ENCODE peak calls at places on chromosomes 12 and 14, in five cellular contexts. I is mesenchymal stem cell, Q is trophoblast cell, A is neuronal stem cell, T is H1. O is an unnamed sample.
A peak's percentile ranks its signal among the peaks of the same experiment; 100 is the strongest.

GRCh38 chr12:120429368-120429767 is 8.5 kb upstream of the COX6A1 start:
- DNase-seq in I (no peak), Q (no peak), A (no peak), T (no peak), O (no peak)

GRCh38 chr14:73943083-73943482 is 6.8 kb downstream of the FAM161B start:
- DNase-seq in I (peak; percentile 83), Q (no peak), A (no peak), T (no peak), O (peak; percentile 71)

GRCh38 chr14:95961481-95961880 is 77.7 kb upstream of the C14orf132 start:
- DNase-seq in I (no peak), Q (no peak), A (no peak), T (no peak), O (no peak)

GRCh38 chr12:128133321-128134050 is 133.5 kb upstream of the TMEM132C start:
- DNase-seq in I (no peak), Q (no peak), A (no peak), T (no peak), O (no peak)

GRCh38 chr14:103854822-103855733 is 7.7 kb upstream of the PPP1R13B start:
- DNase-seq in I (no peak), Q (peak; percentile 4), A (no peak), T (peak; percentile 78), O (no peak)

GRCh38 chr12:82225871-82226270 is 132.3 kb downstream of the CCDC59 start:
- DNase-seq in I (no peak), Q (no peak), A (no peak), T (no peak), O (no peak)

GRCh38 chr12:49364989-49365388 is 2.3 kb upstream of the SPATS2 start:
- DNase-seq in I (peak; percentile 75), Q (no peak), A (no peak), T (no peak), O (peak; percentile 90)

GRCh38 chr14:45699451-45699850 is 446.4 kb upstream of the MIS18BP1 start:
- DNase-seq in I (no peak), Q (no peak), A (no peak), T (no peak), O (no peak)

GRCh38 chr12:111927346-111927745 is 85.3 kb downstream of the MAPKAPK5 start:
- DNase-seq in I (no peak), Q (peak; percentile 40), A (no peak), T (no peak), O (no peak)

GRCh38 chr12:29562167-29562776 is 64.8 kb upstream of the OVCH1 start:
- DNase-seq in I (peak; percentile 98), Q (no peak), A (no peak), T (no peak), O (peak; percentile 76)

GRCh38 chr12:7959278-7960063 is 23.5 kb upstream of the SLC2A3 start:
- DNase-seq in I (peak; percentile 35), Q (peak; percentile 69), A (peak; percentile 32), T (no peak), O (no peak)

GRCh38 chr14:92473261-92473946 is 40.2 kb upstream of the RIN3 start:
- DNase-seq in I (peak; percentile 81), Q (no peak), A (no peak), T (peak; percentile 29), O (peak; percentile 75)

GRCh38 chr12:65868133-65868705 is 43.9 kb downstream of the HMGA2 start:
- DNase-seq in I (peak; percentile 81), Q (no peak), A (no peak), T (no peak), O (peak; percentile 97)

GRCh38 chr12:59808317-59808910 is 212.6 kb downstream of the SLC16A7 start:
- DNase-seq in I (peak; percentile 50), Q (no peak), A (peak; percentile 6), T (no peak), O (peak; percentile 41)

GRCh38 chr14:59303216-59303615 is 114.7 kb downstream of the DAAM1 start:
- DNase-seq in I (no peak), Q (no peak), A (no peak), T (no peak), O (no peak)

GRCh38 chr12:132600048-132601032 is 10.0 kb downstream of the LRCOL1 start:
- DNase-seq in I (peak; percentile 80), Q (peak; percentile 69), A (no peak), T (peak; percentile 81), O (peak; percentile 61)

GRCh38 chr12:77089701-77090220 is 24.4 kb upstream of the E2F7 start:
- DNase-seq in I (no peak), Q (no peak), A (no peak), T (no peak), O (no peak)

GRCh38 chr14:103023881-103024473 is 33.4 kb downstream of the CDC42BPB start:
- DNase-seq in I (peak; percentile 94), Q (no peak), A (no peak), T (no peak), O (peak; percentile 91)

GRCh38 chr12:95319694-95320331 is 102.2 kb downstream of the VEZT start:
- DNase-seq in I (no peak), Q (no peak), A (no peak), T (no peak), O (peak; percentile 10)

GRCh38 chr12:82517027-82517426 is 158.7 kb downstream of the METTL25 start:
- DNase-seq in I (peak; percentile 9), Q (no peak), A (no peak), T (no peak), O (peak; percentile 4)

GRCh38 chr12:12376636-12377448 is 20.0 kb downstream of the BORCS5 start:
- DNase-seq in I (peak; percentile 81), Q (peak; percentile 46), A (peak; percentile 50), T (no peak), O (peak; percentile 86)

GRCh38 chr12:113007166-113007565 is 28.8 kb downstream of the OAS2 start:
- DNase-seq in I (peak; percentile 20), Q (peak; percentile 80), A (no peak), T (no peak), O (peak; percentile 18)

GRCh38 chr14:87615822-87616679 is 376.9 kb downstream of the GALC start:
- DNase-seq in I (peak; percentile 76), Q (peak; percentile 56), A (peak; percentile 64), T (peak; percentile 83), O (peak; percentile 19)

GRCh38 chr12:97148941-97149559 is 242.0 kb downstream of the NEDD1 start:
- DNase-seq in I (peak; percentile 38), Q (peak; percentile 66), A (no peak), T (peak; percentile 88), O (peak; percentile 4)

GRCh38 chr14:104556256-104557021 is 23.1 kb upstream of the C14orf180 start:
- DNase-seq in I (no peak), Q (no peak), A (no peak), T (no peak), O (no peak)

GRCh38 chr12:47942327-47943230 is 20.8 kb upstream of the TMEM106C start:
- DNase-seq in I (no peak), Q (no peak), A (no peak), T (peak; percentile 93), O (no peak)

GRCh38 chr12:124312601-124313000 is 17.7 kb downstream of the RFLNA start:
- DNase-seq in I (no peak), Q (no peak), A (no peak), T (no peak), O (no peak)

GRCh38 chr14:101780390-101780789 is 18.9 kb downstream of the PPP2R5C start:
- DNase-seq in I (peak; percentile 3), Q (no peak), A (no peak), T (no peak), O (no peak)

GRCh38 chr12:109863961-109864712 is 16.2 kb downstream of the GLTP start:
- DNase-seq in I (peak; percentile 80), Q (peak; percentile 32), A (no peak), T (no peak), O (peak; percentile 63)

GRCh38 chr12:98699568-98699967 is 54.5 kb downstream of the APAF1 start:
- DNase-seq in I (no peak), Q (no peak), A (no peak), T (no peak), O (peak; percentile 7)

DNA sequence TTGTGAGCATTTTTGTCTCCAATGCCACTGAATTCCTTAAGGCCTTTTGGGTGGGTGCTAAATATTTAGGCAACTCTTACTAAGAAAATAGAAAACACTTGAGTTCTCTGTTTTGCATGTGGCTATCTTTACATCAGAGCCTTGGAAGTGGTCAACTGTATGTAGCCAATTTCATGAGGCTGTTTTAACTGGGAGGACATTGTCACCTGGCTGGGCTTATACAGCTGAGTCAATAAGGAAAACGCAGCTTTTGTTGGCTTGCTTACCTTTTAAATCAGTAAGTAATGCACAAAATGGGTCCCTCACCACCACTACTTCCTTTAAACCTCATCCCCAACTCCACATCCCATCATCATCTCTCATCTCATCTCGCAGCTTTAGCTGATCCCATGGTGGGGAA is 194.3 kb downstream of the RGS6 start:
- DNase-seq in I (no peak), Q (no peak), A (no peak), T (no peak), O (no peak)
- H4K8ac ChIP-seq in I (no peak overlapping the region), Q (no peak overlapping the region), A (no peak overlapping the region), T (no peak overlapping the region), O (no peak overlapping the region)

GRCh38 chr14:67411820-67412421 is at the start of gene PLEK2:
- DNase-seq in I (no peak), Q (no peak), A (no peak), T (peak; percentile 67), O (no peak)

GRCh38 chr14:67409461-67409860 is 2.5 kb downstream of the PLEK2 start:
- DNase-seq in I (no peak), Q (no peak), A (no peak), T (no peak), O (no peak)

GRCh38 chr14:67413806-67414769 is 2.1 kb upstream of the PLEK2 start:
- DNase-seq in I (peak; percentile 86), Q (no peak), A (no peak), T (no peak), O (peak; percentile 88)

GRCh38 chr14:67411375-67411774 is 590 bp downstream of the PLEK2 start:
- DNase-seq in I (no peak), Q (no peak), A (no peak), T (no peak), O (no peak)

DNA sequence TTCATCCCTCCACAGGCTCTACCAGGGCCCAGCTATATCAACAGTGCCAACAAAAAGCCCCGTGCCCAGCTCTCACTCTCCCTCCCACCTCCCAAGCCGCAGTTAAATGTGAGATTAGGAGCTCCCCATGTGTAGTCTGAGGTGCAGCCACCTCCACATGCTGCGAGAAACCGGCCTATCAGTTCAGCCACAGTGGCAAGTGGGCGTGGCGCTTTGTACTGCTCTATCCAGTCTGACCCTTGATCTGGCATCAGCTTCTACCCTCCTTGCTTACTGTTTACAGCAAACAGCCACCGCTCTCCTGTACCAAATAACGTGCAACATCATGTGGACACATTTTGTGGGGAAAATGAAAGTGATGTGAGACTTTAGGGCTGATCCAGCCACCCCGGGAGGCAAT is 1.7 kb downstream of the PLEK2 start:
- DNase-seq in I (no peak), Q (no peak), A (no peak), T (no peak), O (no peak)
- H3K36me3 ChIP-seq in I (no peaks in the 10 kb centered on the region), Q (no peaks in the 10 kb centered on the region), A (no peaks in the 10 kb centered on the region), T (no peaks in the 10 kb centered on the region), O (no peaks in the 10 kb centered on the region)

GRCh38 chr14:90511795-90512331 is 115.0 kb downstream of the CALM1 start:
- DNase-seq in I (no peak), Q (no peak), A (no peak), T (no peak), O (no peak)
- H4K91ac ChIP-seq in I (no peak overlapping the region), Q (peak overlapping the region; percentile 72), A (peak overlapping the region; percentile 87), T (peak overlapping the region; percentile 78), O (no peak overlapping the region)

DNA sequence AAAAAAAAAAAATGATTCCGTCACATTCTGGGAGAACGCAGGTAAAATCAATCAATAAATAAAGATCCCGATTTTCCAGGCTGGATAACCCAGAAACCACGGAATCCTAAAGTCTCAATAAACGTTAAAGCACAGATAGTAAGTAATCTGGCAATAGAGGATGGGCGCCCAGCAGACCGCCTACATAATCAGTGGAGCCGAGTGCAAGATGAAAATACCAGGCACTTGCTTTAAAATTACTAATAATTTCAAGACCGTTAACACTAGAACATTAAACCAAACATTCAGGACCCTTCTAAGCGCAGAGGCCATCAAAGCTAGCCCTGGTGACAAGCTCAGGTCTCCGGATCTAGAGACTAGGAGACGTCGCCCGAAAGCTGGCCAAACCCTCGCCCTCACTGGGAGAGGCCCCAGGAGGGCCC is 1.2 kb upstream of the DCAF11 start:
- DNase-seq in I (no peak), Q (no peak), A (no peak), T (no peak), O (no peak)
- H4K8ac ChIP-seq in I (peak overlapping the region; percentile 96), Q (peak overlapping the region; percentile 94), A (no peak overlapping the region), T (no peak overlapping the region), O (peak overlapping the region; percentile 99)